ENCODE peak calls at places on chromosomes 5 and 9, in eight cellular contexts. T is CD8-positive, alpha-beta T cell; S is H7; K is NCI-H69; R is aorta; H is tibial artery; W is upper lobe of right lung; X is NCI-H345. F is an unnamed sample.

GRCh38 chr5:143554918-143555477 is 151.5 kb upstream of the NR3C1 start:
- DNase-seq in T (no peak), S (no peak), K (no peak), R (no peak), H (no peak), W (no peak), X (no peak), F (no peak)

GRCh38 chr9:92686954-92687353 is 17.0 kb upstream of the IPPK start:
- DNase-seq in T (no peak), S (no peak), K (peak), R (no peak), H (no peak), W (no peak), X (no peak), F (peak)

GRCh38 chr9:134496413-134497282 is 145.0 kb upstream of the COL5A1 start:
- DNase-seq in T (no peak), S (peak), K (no peak), R (peak), H (no peak), W (peak), X (no peak), F (no peak)

GRCh38 chr5:157558089-157558595 is 17.4 kb downstream of the ADAM19 start:
- DNase-seq in T (no peak), S (no peak), K (no peak), R (no peak), H (no peak), W (no peak), X (peak), F (no peak)

GRCh38 chr9:21802418-21803000 is at the start of gene MTAP:
- DNase-seq in T (peak), S (peak), K (peak), R (peak), H (peak), W (peak), X (peak), F (peak)

GRCh38 chr5:315488-316209 is 5.9 kb upstream of the AHRR start:
- DNase-seq in T (no peak), S (peak), K (no peak), R (no peak), H (no peak), W (peak), X (no peak), F (no peak)

GRCh38 chr5:174825587-174825986 is 101.2 kb downstream of the MSX2 start:
- DNase-seq in T (no peak), S (no peak), K (no peak), R (no peak), H (no peak), W (no peak), X (no peak), F (no peak)

GRCh38 chr9:80866576-80867227 is 822.6 kb downstream of the TLE1 start:
- DNase-seq in T (no peak), S (no peak), K (no peak), R (no peak), H (no peak), W (no peak), X (no peak), F (no peak)

GRCh38 chr5:133460172-133460758 is 152.1 kb downstream of the FSTL4 start:
- DNase-seq in T (no peak), S (peak), K (peak), R (no peak), H (no peak), W (no peak), X (peak), F (peak)

GRCh38 chr5:116763987-116764866 is 189.6 kb upstream of the SEMA6A start:
- DNase-seq in T (no peak), S (no peak), K (no peak), R (no peak), H (no peak), W (no peak), X (no peak), F (no peak)

GRCh38 chr5:107381189-107381856 is 289.4 kb downstream of the EFNA5 start:
- DNase-seq in T (no peak), S (no peak), K (peak), R (no peak), H (no peak), W (no peak), X (no peak), F (no peak)

GRCh38 chr9:95508968-95509850 is 7.6 kb downstream of the PTCH1 start:
- DNase-seq in T (no peak), S (peak), K (peak), R (peak), H (peak), W (peak), X (peak), F (peak)

GRCh38 chr9:113620377-113621161 is 157.0 kb downstream of the RGS3 start:
- DNase-seq in T (no peak), S (peak), K (peak), R (peak), H (peak), W (peak), X (peak), F (peak)

GRCh38 chr5:11234501-11234911 is 473.5 kb upstream of the DAP start:
- DNase-seq in T (no peak), S (no peak), K (no peak), R (no peak), H (no peak), W (no peak), X (no peak), F (no peak)

GRCh38 chr5:11973469-11973868 is 69.2 kb upstream of the CTNND2 start:
- DNase-seq in T (no peak), S (no peak), K (peak), R (no peak), H (no peak), W (no peak), X (no peak), F (no peak)

GRCh38 chr9:121684381-121685145 is 33.1 kb downstream of the DAB2IP start:
- DNase-seq in T (no peak), S (peak), K (peak), R (peak), H (peak), W (peak), X (peak), F (peak)

GRCh38 chr9:12798066-12798770 is 23.4 kb downstream of the LURAP1L start:
- DNase-seq in T (no peak), S (no peak), K (peak), R (no peak), H (no peak), W (no peak), X (no peak), F (no peak)

GRCh38 chr9:110526426-110526825 is 53.1 kb downstream of the SVEP1 start:
- DNase-seq in T (no peak), S (no peak), K (no peak), R (no peak), H (no peak), W (no peak), X (no peak), F (no peak)

GRCh38 chr9:81389569-81389993 is 299.8 kb downstream of the TLE1 start:
- DNase-seq in T (no peak), S (no peak), K (peak), R (peak), H (peak), W (no peak), X (no peak), F (no peak)

GRCh38 chr9:76027426-76027825 is 137.0 kb downstream of the PCSK5 start:
- DNase-seq in T (no peak), S (no peak), K (no peak), R (no peak), H (no peak), W (no peak), X (no peak), F (no peak)

GRCh38 chr5:117794847-117795246 is 1193.5 kb downstream of the DTWD2 start:
- DNase-seq in T (no peak), S (no peak), K (no peak), R (no peak), H (no peak), W (no peak), X (no peak), F (no peak)

GRCh38 chr5:76403963-76404693 is 1.0 kb downstream of the IQGAP2 start:
- DNase-seq in T (peak), S (no peak), K (peak), R (peak), H (peak), W (no peak), X (no peak), F (peak)

GRCh38 chr9:110452227-110452801 is 114.7 kb upstream of the TXNDC8 start:
- DNase-seq in T (no peak), S (no peak), K (no peak), R (no peak), H (no peak), W (no peak), X (peak), F (peak)

GRCh38 chr5:133921899-133922468 is 46.4 kb downstream of the C5orf15 start:
- DNase-seq in T (no peak), S (no peak), K (peak), R (no peak), H (no peak), W (no peak), X (peak), F (no peak)

GRCh38 chr9:126514037-126514821 is 99.5 kb upstream of the LMX1B start:
- DNase-seq in T (peak), S (peak), K (peak), R (peak), H (peak), W (peak), X (peak), F (peak)